ENCODE peak calls at places on chromosomes 1 and 21, in eight cellular contexts. One of them, this sample, is unnamed.

GRCh38 chr1:43349594-43350306 is 9.0 kb upstream of the CDC20 start:
- DNase-seq in sigmoid colon: peak
- DNase-seq in astrocyte of the spinal cord: peak
- DNase-seq in esophagus squamous epithelium: no peak
- DNase-seq in stomach: no peak
- DNase-seq in GM06990: no peak
- DNase-seq in left ventricle myocardium inferior: no peak
- DNase-seq in GM12865: peak
- DNase-seq in this sample: peak

GRCh38 chr1:53769780-53770179 is 30.8 kb upstream of the GLIS1 start:
- DNase-seq in stomach: no peak
- DNase-seq in sigmoid colon: no peak
- DNase-seq in esophagus squamous epithelium: no peak
- DNase-seq in GM12865: no peak
- DNase-seq in left ventricle myocardium inferior: no peak
- DNase-seq in GM06990: no peak
- DNase-seq in astrocyte of the spinal cord: no peak
- DNase-seq in this sample: no peak

GRCh38 chr1:31814041-31814511 is 1.7 kb downstream of the SPOCD1 start:
- DNase-seq in stomach: no peak
- DNase-seq in GM06990: no peak
- DNase-seq in astrocyte of the spinal cord: no peak
- DNase-seq in sigmoid colon: no peak
- DNase-seq in esophagus squamous epithelium: no peak
- DNase-seq in left ventricle myocardium inferior: no peak
- DNase-seq in GM12865: no peak
- DNase-seq in this sample: no peak

GRCh38 chr1:14973773-14974172 is 179.8 kb upstream of the TMEM51 start:
- DNase-seq in esophagus squamous epithelium: no peak
- DNase-seq in GM12865: no peak
- DNase-seq in astrocyte of the spinal cord: no peak
- DNase-seq in left ventricle myocardium inferior: no peak
- DNase-seq in sigmoid colon: no peak
- DNase-seq in GM06990: no peak
- DNase-seq in stomach: no peak
- DNase-seq in this sample: no peak

GRCh38 chr1:15758953-15759661 is 512 bp downstream of the FBLIM1 start:
- DNase-seq in left ventricle myocardium inferior: no peak
- DNase-seq in GM06990: no peak
- DNase-seq in esophagus squamous epithelium: no peak
- DNase-seq in sigmoid colon: no peak
- DNase-seq in stomach: no peak
- DNase-seq in astrocyte of the spinal cord: no peak
- DNase-seq in GM12865: no peak
- DNase-seq in this sample: no peak

GRCh38 chr1:114208659-114209215 is 55.1 kb upstream of the SYT6 start:
- DNase-seq in esophagus squamous epithelium: no peak
- DNase-seq in GM12865: no peak
- DNase-seq in sigmoid colon: no peak
- DNase-seq in GM06990: no peak
- DNase-seq in left ventricle myocardium inferior: no peak
- DNase-seq in stomach: no peak
- DNase-seq in astrocyte of the spinal cord: no peak
- DNase-seq in this sample: no peak

GRCh38 chr1:109757936-109758786 is 5.6 kb downstream of the EPS8L3 start:
- DNase-seq in astrocyte of the spinal cord: no peak
- DNase-seq in esophagus squamous epithelium: no peak
- DNase-seq in left ventricle myocardium inferior: no peak
- DNase-seq in stomach: no peak
- DNase-seq in GM06990: no peak
- DNase-seq in GM12865: no peak
- DNase-seq in sigmoid colon: no peak
- DNase-seq in this sample: no peak

GRCh38 chr1:55305735-55306134 is 90.6 kb upstream of the USP24 start:
- DNase-seq in GM12865: no peak
- DNase-seq in left ventricle myocardium inferior: no peak
- DNase-seq in esophagus squamous epithelium: no peak
- DNase-seq in astrocyte of the spinal cord: no peak
- DNase-seq in sigmoid colon: no peak
- DNase-seq in GM06990: no peak
- DNase-seq in stomach: no peak
- DNase-seq in this sample: no peak

GRCh38 chr1:119254067-119254720 is 113.7 kb upstream of the WARS2 start:
- DNase-seq in sigmoid colon: no peak
- DNase-seq in left ventricle myocardium inferior: no peak
- DNase-seq in stomach: no peak
- DNase-seq in GM12865: no peak
- DNase-seq in esophagus squamous epithelium: no peak
- DNase-seq in GM06990: no peak
- DNase-seq in astrocyte of the spinal cord: no peak
- DNase-seq in this sample: no peak

DNA sequence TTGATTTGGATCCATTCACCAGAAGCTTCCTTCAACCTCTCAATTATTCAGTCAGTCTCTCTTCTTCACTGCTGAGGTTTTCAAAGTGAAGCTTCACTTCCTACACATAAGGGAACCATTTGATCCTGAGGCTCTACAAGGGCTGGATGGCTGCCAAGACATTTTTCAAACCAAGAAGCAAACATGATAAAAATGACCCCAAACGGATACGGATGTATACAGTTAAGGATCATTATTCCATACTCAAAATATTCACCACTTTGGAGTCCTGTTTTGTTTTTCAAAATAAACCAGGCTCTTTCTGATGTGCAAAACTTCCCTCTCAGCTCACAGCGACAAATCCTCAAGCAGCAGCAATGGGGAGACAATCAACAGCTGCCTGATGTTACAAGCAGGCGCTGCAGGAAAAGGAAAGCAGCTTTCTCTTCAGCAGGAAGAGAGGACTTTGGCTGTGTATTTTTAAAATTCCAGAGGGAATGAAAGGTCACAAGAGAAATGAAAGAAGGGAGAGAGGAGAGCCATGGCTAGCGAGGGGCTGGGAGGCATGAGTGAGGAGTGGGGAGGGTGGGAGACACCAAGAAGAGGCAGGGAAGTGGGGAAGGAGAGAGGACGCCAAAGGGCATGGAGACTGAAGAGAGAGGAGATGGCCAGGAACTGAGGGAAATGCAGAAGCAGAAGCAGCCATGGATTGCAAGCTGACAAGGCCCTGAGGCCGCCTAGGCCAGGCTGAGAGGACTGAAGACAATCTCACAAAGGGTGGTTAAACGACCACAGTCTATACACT is 145.4 kb downstream of the SLC45A1 start:
- DNase-seq in left ventricle myocardium inferior: no peak
- DNase-seq in GM06990: no peak
- DNase-seq in stomach: peak
- DNase-seq in astrocyte of the spinal cord: peak
- DNase-seq in sigmoid colon: no peak
- DNase-seq in GM12865: no peak
- DNase-seq in esophagus squamous epithelium: no peak
- DNase-seq in this sample: no peak
- H3K4me3 ChIP-seq in left ventricle myocardium inferior: peak
- H3K4me3 ChIP-seq in GM06990: no peak
- H3K4me3 ChIP-seq in stomach: no peak
- H3K4me3 ChIP-seq in astrocyte of the spinal cord: no peak
- H3K4me3 ChIP-seq in sigmoid colon: no peak
- H3K4me3 ChIP-seq in GM12865: no peak
- H3K4me3 ChIP-seq in esophagus squamous epithelium: peak
- H3K4me3 ChIP-seq in this sample: no peak

GRCh38 chr21:27156666-27157065 is 189.8 kb upstream of the ADAMTS5 start:
- DNase-seq in stomach: no peak
- DNase-seq in esophagus squamous epithelium: no peak
- DNase-seq in astrocyte of the spinal cord: no peak
- DNase-seq in GM06990: no peak
- DNase-seq in GM12865: no peak
- DNase-seq in left ventricle myocardium inferior: no peak
- DNase-seq in sigmoid colon: no peak
- DNase-seq in this sample: no peak

GRCh38 chr21:27154451-27155129 is 187.7 kb upstream of the ADAMTS5 start:
- DNase-seq in esophagus squamous epithelium: no peak
- DNase-seq in GM12865: no peak
- DNase-seq in GM06990: no peak
- DNase-seq in astrocyte of the spinal cord: no peak
- DNase-seq in stomach: no peak
- DNase-seq in sigmoid colon: no peak
- DNase-seq in left ventricle myocardium inferior: no peak
- DNase-seq in this sample: no peak

GRCh38 chr21:27149034-27149433 is 182.1 kb upstream of the ADAMTS5 start:
- DNase-seq in GM12865: no peak
- DNase-seq in esophagus squamous epithelium: no peak
- DNase-seq in GM06990: no peak
- DNase-seq in left ventricle myocardium inferior: no peak
- DNase-seq in stomach: no peak
- DNase-seq in astrocyte of the spinal cord: peak
- DNase-seq in sigmoid colon: no peak
- DNase-seq in this sample: no peak

GRCh38 chr21:27155130-27155500 is 188.2 kb upstream of the ADAMTS5 start:
- DNase-seq in left ventricle myocardium inferior: no peak
- DNase-seq in sigmoid colon: no peak
- DNase-seq in stomach: no peak
- DNase-seq in GM06990: no peak
- DNase-seq in GM12865: no peak
- DNase-seq in esophagus squamous epithelium: no peak
- DNase-seq in astrocyte of the spinal cord: no peak
- DNase-seq in this sample: no peak

DNA sequence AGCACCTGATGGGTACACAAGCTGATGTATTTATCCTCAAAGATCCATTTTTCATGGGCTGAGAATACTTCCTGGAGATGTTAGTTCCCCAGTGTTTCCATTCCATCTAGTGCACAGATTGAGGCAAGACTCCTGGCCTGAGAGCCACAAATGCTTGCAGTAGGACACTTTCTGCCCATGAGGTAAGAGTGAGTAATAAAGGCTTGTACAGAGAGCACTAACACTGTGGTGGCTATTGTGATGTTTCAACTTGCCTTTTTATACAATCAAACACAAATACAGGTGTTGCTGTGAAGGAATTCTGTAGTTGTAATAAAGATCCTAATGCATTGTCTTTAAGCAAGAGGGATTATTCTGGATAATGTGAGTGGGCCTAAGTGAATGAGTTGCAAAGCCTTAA is 186.1 kb upstream of the ADAMTS5 start:
- DNase-seq in sigmoid colon: no peak
- DNase-seq in stomach: no peak
- DNase-seq in astrocyte of the spinal cord: no peak
- DNase-seq in esophagus squamous epithelium: no peak
- DNase-seq in GM12865: no peak
- DNase-seq in GM06990: no peak
- DNase-seq in left ventricle myocardium inferior: no peak
- DNase-seq in this sample: no peak
- TF ChIP-seq CTCF in sigmoid colon: no peak
- TF ChIP-seq CTCF in stomach: no peak
- TF ChIP-seq CTCF in astrocyte of the spinal cord: no peak
- TF ChIP-seq CTCF in esophagus squamous epithelium: no peak
- TF ChIP-seq CTCF in GM12865: no peak
- TF ChIP-seq CTCF in GM06990: no peak
- TF ChIP-seq CTCF in left ventricle myocardium inferior: no peak
- TF ChIP-seq CTCF in this sample: no peak

GRCh38 chr1:235892080-235892670 is 25.5 kb upstream of the LYST start:
- DNase-seq in stomach: no peak
- DNase-seq in sigmoid colon: no peak
- DNase-seq in esophagus squamous epithelium: no peak
- DNase-seq in GM12865: peak
- DNase-seq in GM06990: no peak
- DNase-seq in astrocyte of the spinal cord: no peak
- DNase-seq in left ventricle myocardium inferior: no peak
- DNase-seq in this sample: no peak

GRCh38 chr1:235888119-235888643 is 21.5 kb upstream of the LYST start:
- DNase-seq in esophagus squamous epithelium: no peak
- DNase-seq in GM12865: peak
- DNase-seq in stomach: no peak
- DNase-seq in astrocyte of the spinal cord: no peak
- DNase-seq in left ventricle myocardium inferior: no peak
- DNase-seq in GM06990: peak
- DNase-seq in sigmoid colon: no peak
- DNase-seq in this sample: peak

GRCh38 chr1:235892734-235893413 is 26.2 kb upstream of the LYST start:
- DNase-seq in sigmoid colon: no peak
- DNase-seq in esophagus squamous epithelium: no peak
- DNase-seq in left ventricle myocardium inferior: no peak
- DNase-seq in astrocyte of the spinal cord: no peak
- DNase-seq in stomach: no peak
- DNase-seq in GM12865: no peak
- DNase-seq in GM06990: no peak
- DNase-seq in this sample: no peak

GRCh38 chr1:235898126-235898525 is 31.4 kb upstream of the LYST start:
- DNase-seq in GM12865: no peak
- DNase-seq in astrocyte of the spinal cord: peak
- DNase-seq in GM06990: no peak
- DNase-seq in stomach: no peak
- DNase-seq in left ventricle myocardium inferior: no peak
- DNase-seq in esophagus squamous epithelium: no peak
- DNase-seq in sigmoid colon: no peak
- DNase-seq in this sample: no peak

DNA sequence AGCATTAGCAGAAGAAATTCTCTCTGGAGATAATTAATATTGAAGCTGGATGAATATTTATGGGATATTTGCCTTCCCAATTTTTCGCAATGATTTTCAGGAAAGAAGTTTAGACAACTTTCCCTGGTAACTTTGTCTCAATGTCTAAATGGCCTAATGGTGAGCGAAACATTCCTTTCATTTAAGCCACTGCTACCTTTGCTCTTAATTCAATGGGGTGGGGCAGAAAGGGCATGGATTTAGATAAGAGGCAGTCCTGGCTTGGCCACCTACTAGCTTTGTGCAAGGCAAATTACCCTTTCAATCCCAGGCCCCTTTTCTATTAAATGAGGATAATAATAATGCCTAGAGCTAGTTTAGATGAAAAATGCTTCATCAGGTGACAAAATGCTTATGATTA is 27.1 kb upstream of the LYST start:
- DNase-seq in GM12865: no peak
- DNase-seq in left ventricle myocardium inferior: no peak
- DNase-seq in stomach: no peak
- DNase-seq in astrocyte of the spinal cord: no peak
- DNase-seq in sigmoid colon: no peak
- DNase-seq in esophagus squamous epithelium: no peak
- DNase-seq in GM06990: no peak
- DNase-seq in this sample: no peak
- H3K4me3 ChIP-seq in GM12865: no peak
- H3K4me3 ChIP-seq in left ventricle myocardium inferior: no peak
- H3K4me3 ChIP-seq in stomach: no peak
- H3K4me3 ChIP-seq in astrocyte of the spinal cord: no peak
- H3K4me3 ChIP-seq in sigmoid colon: no peak
- H3K4me3 ChIP-seq in esophagus squamous epithelium: no peak
- H3K4me3 ChIP-seq in GM06990: no peak
- H3K4me3 ChIP-seq in this sample: no peak

DNA sequence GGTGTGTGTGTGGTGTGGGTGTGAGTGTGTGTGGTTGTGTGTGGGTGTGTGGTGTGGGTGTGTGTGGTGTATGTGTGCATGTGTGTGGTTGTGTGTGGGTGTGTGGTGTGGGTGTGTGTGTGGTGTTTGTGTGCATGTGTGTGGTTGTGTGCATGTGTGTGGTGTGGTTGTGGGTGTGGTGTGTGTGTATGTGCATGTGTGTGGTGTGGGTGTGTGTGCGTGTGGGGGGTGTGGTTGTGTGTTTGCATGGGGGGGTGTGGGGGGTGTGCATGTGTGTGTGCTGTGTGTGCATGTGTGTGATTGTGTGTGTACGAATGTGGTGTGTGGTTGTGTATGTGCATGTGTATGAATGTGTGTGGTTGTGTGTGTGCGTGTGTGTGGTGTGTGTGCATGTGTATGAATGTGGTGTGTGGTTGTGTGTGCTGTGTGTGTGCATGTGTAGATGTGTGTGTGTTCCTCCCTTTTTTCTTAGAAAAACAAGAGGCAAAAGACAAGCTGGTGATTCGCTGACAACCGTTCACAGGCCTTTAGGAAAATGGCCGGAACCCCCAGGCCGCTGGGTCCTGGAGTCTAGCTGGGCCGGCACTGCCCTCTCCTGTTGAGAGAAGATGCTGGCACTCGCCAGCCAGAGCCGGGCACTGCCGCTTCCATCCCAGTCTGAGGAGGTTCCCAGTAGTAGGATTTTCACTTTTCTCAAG is 44.6 kb upstream of the ARHGEF16 start:
- DNase-seq in GM12865: no peak
- DNase-seq in astrocyte of the spinal cord: peak
- DNase-seq in stomach: peak
- DNase-seq in sigmoid colon: no peak
- DNase-seq in GM06990: no peak
- DNase-seq in left ventricle myocardium inferior: peak
- DNase-seq in esophagus squamous epithelium: no peak
- DNase-seq in this sample: no peak
- TF ChIP-seq CTCF in GM12865: no peak
- TF ChIP-seq CTCF in astrocyte of the spinal cord: peak
- TF ChIP-seq CTCF in stomach: no peak
- TF ChIP-seq CTCF in sigmoid colon: peak
- TF ChIP-seq CTCF in GM06990: no peak
- TF ChIP-seq CTCF in left ventricle myocardium inferior: peak
- TF ChIP-seq CTCF in esophagus squamous epithelium: peak
- TF ChIP-seq CTCF in this sample: no peak